ENCODE peak calls at places on chromosomes 3 and 15, in four cellular contexts. Z is K562, T is HCT116, S is transverse colon. N is an unnamed sample.

GRCh38 chr15:62560943-62561571 is 396.0 kb upstream of the C2CD4B start:
- DNase-seq in Z (no peak), T (no peak), S (peak; percentile 80), N (no peak)

GRCh38 chr15:63041982-63042878 is at the start of gene TPM1:
- DNase-seq in S (peak; percentile 82), T (no peak), Z (no peak), N (peak; percentile 32)

GRCh38 chr15:68330911-68331310 is 53.4 kb downstream of the FEM1B start:
- DNase-seq in Z (no peak), S (no peak), T (no peak), N (no peak)

GRCh38 chr3:56188201-56188600 is 280.1 kb downstream of the ERC2 start:
- DNase-seq in S (no peak), T (no peak), Z (no peak), N (no peak)

GRCh38 chr3:110016235-110016634 is 678.9 kb upstream of the DPPA4 start:
- DNase-seq in S (no peak), Z (no peak), T (no peak), N (no peak)

GRCh38 chr3:141368062-141368924 is at the start of gene ZBTB38:
- DNase-seq in T (peak; percentile 95), Z (peak; percentile 91), S (peak; percentile 93), N (no peak)

GRCh38 chr3:179929091-179929529 is 107.6 kb downstream of the PEX5L start:
- DNase-seq in S (peak; percentile 21), T (peak; percentile 37), Z (peak; percentile 44), N (no peak)

GRCh38 chr15:91469627-91470567 is 369.8 kb downstream of the SV2B start:
- DNase-seq in Z (peak; percentile 44), S (peak; percentile 19), T (no peak), N (no peak)

GRCh38 chr15:52427804-52428203 is 100.9 kb downstream of the MYO5A start:
- DNase-seq in T (peak; percentile 2), S (no peak), Z (no peak), N (no peak)

GRCh38 chr3:9396301-9396631 is 1.1 kb upstream of the SETD5 start:
- DNase-seq in T (peak; percentile 93), S (peak; percentile 94), Z (peak; percentile 85), N (peak; percentile 24)

GRCh38 chr3:9397911-9398714 is 698 bp downstream of the SETD5 start:
- DNase-seq in Z (peak; percentile 50), S (peak; percentile 56), T (no peak), N (no peak)

GRCh38 chr3:9397331-9397910 is at the start of gene SETD5:
- DNase-seq in T (peak; percentile 85), Z (peak; percentile 92), S (peak; percentile 99), N (peak; percentile 83)

GRCh38 chr3:9395570-9396300 is 1.7 kb upstream of the SETD5 start:
- DNase-seq in S (no peak), Z (no peak), T (no peak), N (no peak)

GRCh38 chr3:9396632-9397330 is 634 bp upstream of the SETD5 start:
- DNase-seq in T (peak; percentile 98), Z (peak; percentile 91), S (peak; percentile 98), N (peak; percentile 70)
- TF ChIP-seq POLR2A in T (peak; percentile 50), Z (no peak), S (no peak), N (peak; percentile 99)

DNA sequence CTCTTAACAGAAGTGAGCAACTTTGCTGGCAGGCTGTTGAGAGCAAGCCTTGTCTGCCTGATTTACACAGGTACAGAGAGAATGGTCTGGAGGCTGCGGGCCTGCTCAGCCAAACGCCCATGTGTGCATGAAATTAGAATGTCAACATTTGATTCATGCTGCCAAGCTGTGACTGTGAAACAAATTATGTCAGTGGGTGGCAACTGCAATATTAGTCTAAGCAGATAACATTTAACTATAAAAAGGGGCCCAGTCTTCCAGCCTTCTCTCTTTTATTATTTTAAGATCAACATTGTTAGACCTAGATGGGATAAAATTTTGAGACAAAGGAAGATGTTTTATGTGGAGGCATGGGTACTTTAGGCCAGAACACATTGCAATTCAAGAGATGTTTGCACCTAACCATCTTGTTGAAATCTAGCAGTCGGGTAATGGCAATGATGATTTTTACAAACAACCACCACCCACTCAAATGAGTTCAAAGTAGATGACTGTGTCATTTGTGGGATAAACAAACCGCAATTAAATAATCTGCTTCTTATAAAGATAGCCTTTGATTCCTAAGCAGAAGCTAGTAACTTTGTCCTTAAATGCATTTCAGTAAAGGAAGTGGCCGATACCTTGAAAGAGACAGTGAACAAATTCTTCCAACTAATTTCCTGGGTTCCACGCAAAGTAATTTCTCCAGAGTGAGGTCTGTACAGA is 70.2 kb downstream of the FOXB1 start:
- DNase-seq in Z (no peak), T (no peak), S (peak; percentile 11), N (no peak)
- TF ChIP-seq POLR2AphosphoS5 in Z (no peak), T (no peak), S (no peak), N (no peak)

DNA sequence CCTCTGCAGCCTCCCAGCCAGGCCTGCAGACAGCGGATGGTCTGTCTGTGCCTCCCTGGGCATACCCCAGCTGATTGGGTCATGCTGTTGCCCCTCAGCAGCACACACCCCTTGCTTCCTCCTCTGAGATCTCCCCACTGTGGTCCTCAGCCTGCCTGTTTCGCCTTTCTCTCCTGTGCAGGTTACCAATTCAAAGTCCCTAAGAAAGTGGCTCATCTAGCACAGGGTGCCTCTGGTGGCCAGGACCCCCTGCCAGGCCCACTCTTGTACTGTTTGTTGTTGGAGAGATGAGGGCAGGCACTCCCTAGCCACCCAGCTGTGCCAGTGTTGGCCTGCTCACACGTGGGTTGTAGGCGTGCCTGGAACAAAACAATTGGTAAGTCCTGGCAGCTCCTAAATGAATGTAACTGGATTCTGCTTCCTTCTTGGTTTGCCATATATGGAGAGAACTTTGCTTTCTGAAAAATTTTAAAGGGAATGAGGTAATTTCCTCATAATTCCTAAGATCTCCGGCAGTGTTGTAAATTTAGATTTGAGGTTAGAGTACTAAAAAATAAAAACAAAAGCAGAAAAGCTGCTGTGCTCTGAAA is 213.2 kb upstream of the IL12A start:
- DNase-seq in S (peak; percentile 43), Z (no peak), T (no peak), N (no peak)
- TF ChIP-seq POLR2A in S (no peak), Z (no peak), T (no peak), N (no peak)

DNA sequence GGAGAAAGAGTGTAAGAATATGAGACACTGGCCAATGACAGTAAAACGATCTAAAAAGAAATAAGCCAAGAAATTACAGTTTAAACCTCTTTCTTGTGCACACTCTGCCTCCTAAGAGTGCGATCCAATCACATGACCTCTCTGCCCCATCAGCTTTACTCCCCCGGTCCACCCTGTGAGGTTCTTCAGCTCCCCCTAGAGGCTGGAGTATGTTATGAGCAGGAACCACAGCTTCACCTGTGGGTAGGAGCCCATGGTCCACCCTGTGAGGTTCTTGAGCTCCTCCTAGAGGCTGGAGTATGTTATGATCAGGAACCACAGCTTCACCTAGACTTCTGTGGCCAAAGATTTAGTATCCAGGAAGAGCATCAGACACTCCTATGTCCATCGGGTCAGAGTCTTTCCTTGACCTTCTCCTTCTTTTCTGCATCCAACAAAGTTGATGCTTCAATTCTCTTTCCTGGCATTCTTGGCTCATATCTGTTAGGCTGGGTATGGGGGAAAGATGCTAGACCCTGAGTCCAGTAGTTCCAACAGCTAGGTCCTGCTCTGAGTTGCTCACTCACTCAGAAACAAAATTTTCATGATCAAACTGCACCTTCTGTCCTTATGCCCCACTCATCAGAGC is 164.0 kb downstream of the MINAR1 start:
- DNase-seq in T (peak; percentile 95), Z (peak; percentile 96), S (peak; percentile 47), N (peak; percentile 79)
- TF ChIP-seq POLR2AphosphoS5 in T (no peak), Z (no peak), S (no peak), N (no peak)

GRCh38 chr3:172153335-172153861 is 114.0 kb downstream of the FNDC3B start:
- DNase-seq in Z (no peak), S (peak; percentile 87), T (peak; percentile 93), N (no peak)
- TF ChIP-seq POLR2A in Z (no peak), S (peak; percentile 38), T (no peak), N (no peak)

DNA sequence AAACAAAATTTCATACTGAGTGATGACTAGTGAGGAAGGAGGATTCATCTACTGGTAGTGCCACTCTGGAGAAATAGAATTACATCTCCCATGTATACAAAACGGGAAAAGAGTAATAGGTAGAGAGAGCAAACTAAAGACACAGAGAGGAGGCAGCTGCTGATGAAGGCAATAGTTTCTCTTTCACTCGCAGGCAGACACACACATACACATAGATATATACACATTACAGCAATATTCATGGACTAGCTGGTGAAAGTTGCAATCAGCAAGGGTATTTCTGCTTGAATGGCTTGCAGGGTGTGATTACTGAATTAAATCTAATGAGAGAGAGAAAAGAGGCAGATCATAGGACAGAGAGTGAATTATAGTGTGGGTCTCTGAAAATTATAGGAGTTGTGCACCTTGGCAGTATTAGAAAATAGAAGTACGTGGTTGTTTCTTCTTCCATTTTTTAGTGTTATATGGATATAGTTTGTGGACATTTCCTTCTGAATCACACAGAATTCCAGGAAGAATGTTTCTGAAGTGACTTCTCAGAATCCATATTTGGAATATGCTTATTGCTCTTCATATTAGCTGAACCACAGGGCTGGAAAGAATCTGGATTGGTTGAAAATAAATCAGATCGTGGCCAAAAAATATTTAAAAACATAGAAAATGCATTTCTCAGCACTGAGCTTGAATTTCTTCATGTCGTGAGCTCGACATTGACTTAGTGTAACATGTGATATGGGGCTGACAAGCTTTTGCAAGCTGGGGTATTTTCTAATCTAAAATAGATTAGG is 991.2 kb downstream of the TUSC7 start:
- DNase-seq in Z (no peak), S (no peak), T (no peak), N (no peak)
- TF ChIP-seq POLR2AphosphoS5 in Z (no peak), S (no peak), T (no peak), N (no peak)

DNA sequence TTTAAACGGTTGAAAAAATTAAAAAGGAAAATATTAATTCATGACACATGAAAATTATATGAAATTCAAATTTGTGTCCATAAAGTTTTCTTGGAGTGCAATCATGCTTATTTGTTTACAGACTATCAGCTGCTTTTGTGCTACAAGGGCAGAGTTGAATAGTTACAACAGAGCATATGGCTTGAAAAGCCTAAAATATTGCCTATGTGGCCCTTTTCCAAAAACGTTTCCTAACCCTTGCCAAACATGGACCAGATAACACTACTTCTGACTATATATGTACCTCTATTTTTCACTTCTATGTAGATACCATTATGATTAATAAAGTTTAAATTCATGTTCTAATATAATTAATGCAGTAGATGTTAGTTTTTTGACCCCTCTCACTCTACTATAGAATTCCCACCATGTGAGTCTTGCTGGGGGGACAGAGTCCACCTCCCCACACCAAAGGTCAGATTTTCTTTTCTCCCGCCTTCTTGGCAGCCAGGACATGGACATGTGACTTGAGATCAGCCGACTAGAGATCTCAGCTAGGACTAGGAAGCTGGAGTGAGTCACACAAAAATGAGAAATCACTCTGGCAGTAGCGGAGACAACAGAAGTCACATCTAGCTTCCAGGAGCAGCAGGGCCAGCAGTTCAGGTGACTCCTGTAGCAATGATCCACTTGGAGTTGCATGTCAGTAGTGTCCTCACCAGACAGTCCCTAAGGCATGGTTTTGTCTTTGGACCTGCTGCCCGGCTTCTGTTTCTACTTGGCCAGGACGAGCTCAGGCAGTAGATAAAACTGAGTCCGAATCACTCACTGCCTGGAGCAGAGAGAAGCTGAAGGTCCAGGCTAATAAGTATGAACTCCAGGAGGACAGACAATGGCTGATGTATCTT is 22.4 kb downstream of the CIAO2A start:
- DNase-seq in Z (peak; percentile 32), T (no peak), S (peak; percentile 47), N (no peak)
- TF ChIP-seq POLR2A in Z (no peak), T (no peak), S (no peak), N (no peak)